ENCODE peak calls at places on chromosomes 1 and 21, in nine cellular contexts. C is colonic mucosa, P is cardiac muscle cell, Z is astrocyte of the spinal cord, F is fibroblast of lung, E is astrocyte of the cerebellum, D is Peyer's patch, K is cardiac fibroblast, M is fibroblast of pulmonary artery. Q is an unnamed sample.

GRCh38 chr1:150372580-150372979 is 8.6 kb downstream of the RPRD2 start:
- DNase-seq in F (no peak), M (no peak), P (no peak), D (no peak), K (no peak), C (no peak), Z (no peak), E (no peak), Q (no peak)

GRCh38 chr1:54407957-54408700 is 1.9 kb upstream of the SSBP3 start:
- DNase-seq in E (peak), P (no peak), M (peak), C (no peak), K (peak), F (peak), Z (peak), D (no peak), Q (peak)

GRCh38 chr1:47507921-47508894 is 70.4 kb downstream of the FOXD2 start:
- DNase-seq in M (no peak), E (no peak), K (no peak), P (peak), F (no peak), C (peak), D (peak), Z (no peak), Q (no peak)

GRCh38 chr1:1004780-1005697 is 5.1 kb upstream of the HES4 start:
- DNase-seq in M (peak), E (no peak), Z (peak), D (peak), P (peak), C (peak), K (peak), F (peak), Q (no peak)

GRCh38 chr21:45352621-45353125 is 52.3 kb upstream of the COL18A1 start:
- DNase-seq in P (no peak), M (no peak), E (no peak), C (no peak), D (no peak), K (no peak), Z (no peak), F (no peak), Q (no peak)

GRCh38 chr1:67367370-67368345 is 60.0 kb downstream of the IL12RB2 start:
- DNase-seq in K (peak), P (peak), E (no peak), C (peak), Z (peak), M (peak), F (peak), D (no peak), Q (peak)

GRCh38 chr1:217029311-217030157 is 306.3 kb upstream of the ESRRG start:
- DNase-seq in Z (peak), E (peak), P (no peak), M (peak), K (peak), D (no peak), C (peak), F (peak), Q (peak)

GRCh38 chr1:87940410-87940809 is 611.7 kb downstream of the LMO4 start:
- DNase-seq in F (no peak), Z (no peak), M (no peak), P (no peak), D (no peak), E (no peak), K (no peak), C (no peak), Q (no peak)

GRCh38 chr1:212967767-212968166 is 17.4 kb downstream of the VASH2 start:
- DNase-seq in M (peak), Z (peak), K (peak), E (no peak), C (no peak), D (no peak), F (peak), P (no peak), Q (peak)

GRCh38 chr21:46153259-46154154 is 1.9 kb downstream of the FTCD start:
- DNase-seq in M (peak), P (peak), D (peak), C (peak), Z (no peak), F (no peak), E (no peak), K (peak), Q (no peak)

GRCh38 chr1:200176798-200177197 is 149.3 kb downstream of the NR5A2 start:
- DNase-seq in F (no peak), P (no peak), E (no peak), M (no peak), K (no peak), C (no peak), Z (no peak), D (no peak), Q (no peak)

GRCh38 chr21:36532769-36533467 is 53.0 kb upstream of the CLDN14 start:
- DNase-seq in P (no peak), C (no peak), F (peak), E (no peak), M (no peak), D (no peak), Z (no peak), K (no peak), Q (peak)

GRCh38 chr1:54666333-54666732 is 24.7 kb downstream of the MROH7 start:
- DNase-seq in M (no peak), K (no peak), P (no peak), Z (no peak), C (no peak), D (no peak), F (no peak), E (no peak), Q (no peak)

GRCh38 chr21:46081022-46081861 is 16.7 kb upstream of the COL6A2 start:
- DNase-seq in D (peak), C (no peak), P (no peak), E (no peak), M (no peak), Z (no peak), F (no peak), K (no peak), Q (no peak)

GRCh38 chr1:201346337-201346939 is 31.0 kb downstream of the TNNT2 start:
- DNase-seq in F (peak), M (peak), Z (peak), D (peak), E (peak), P (peak), K (peak), C (peak), Q (peak)

GRCh38 chr1:65827346-65827745 is 34.7 kb downstream of the PDE4B start:
- DNase-seq in F (peak), M (no peak), D (no peak), E (no peak), P (no peak), C (no peak), Z (peak), K (no peak), Q (peak)

GRCh38 chr1:204461331-204462228 is 33.0 kb downstream of the PIK3C2B start:
- DNase-seq in C (peak), P (no peak), D (no peak), K (peak), M (no peak), Z (no peak), F (no peak), E (no peak), Q (no peak)

GRCh38 chr1:53740621-53741105 is 1.7 kb upstream of the GLIS1 start:
- DNase-seq in Z (peak), M (peak), C (no peak), D (no peak), P (no peak), K (peak), F (peak), E (peak), Q (peak)

GRCh38 chr21:45178971-45179370 is 104.6 kb downstream of the ADARB1 start:
- DNase-seq in K (no peak), M (no peak), E (no peak), F (no peak), Z (no peak), D (no peak), P (no peak), C (no peak), Q (no peak)

GRCh38 chr1:28449904-28450303 is 55.9 kb upstream of the RCC1 start:
- DNase-seq in F (peak), M (peak), P (no peak), K (peak), C (no peak), E (peak), Z (peak), D (no peak), Q (peak)

GRCh38 chr1:28085129-28085528 is 3.3 kb downstream of the EYA3 start:
- DNase-seq in F (no peak), P (no peak), K (no peak), E (no peak), D (no peak), C (no peak), M (no peak), Z (no peak), Q (no peak)

GRCh38 chr1:97646071-97646470 is 274.8 kb downstream of the DPYD start:
- DNase-seq in K (no peak), M (no peak), Z (no peak), D (no peak), E (no peak), C (no peak), F (no peak), P (no peak), Q (no peak)

GRCh38 chr1:188937965-188938551 is 1539.6 kb downstream of the BRINP3 start:
- DNase-seq in P (peak), F (peak), D (no peak), Z (peak), M (peak), C (no peak), K (no peak), E (no peak), Q (no peak)

GRCh38 chr1:27575861-27576331 is 28.0 kb downstream of the AHDC1 start:
- DNase-seq in Z (no peak), P (peak), C (peak), K (peak), E (no peak), M (peak), D (peak), F (peak), Q (no peak)

GRCh38 chr1:10507111-10507879 is 32.5 kb downstream of the PEX14 start:
- DNase-seq in C (peak), Z (peak), P (peak), F (peak), E (no peak), D (no peak), K (peak), M (peak), Q (peak)

GRCh38 chr1:163036661-163037060 is 32.5 kb upstream of the RGS4 start:
- DNase-seq in C (no peak), M (no peak), F (peak), Z (no peak), E (no peak), P (no peak), D (no peak), K (no peak), Q (no peak)

GRCh38 chr1:83998205-83998598 is 730 bp downstream of the TTLL7 start:
- DNase-seq in Z (peak), C (no peak), D (no peak), K (peak), M (peak), P (no peak), E (no peak), F (peak), Q (peak)

DNA sequence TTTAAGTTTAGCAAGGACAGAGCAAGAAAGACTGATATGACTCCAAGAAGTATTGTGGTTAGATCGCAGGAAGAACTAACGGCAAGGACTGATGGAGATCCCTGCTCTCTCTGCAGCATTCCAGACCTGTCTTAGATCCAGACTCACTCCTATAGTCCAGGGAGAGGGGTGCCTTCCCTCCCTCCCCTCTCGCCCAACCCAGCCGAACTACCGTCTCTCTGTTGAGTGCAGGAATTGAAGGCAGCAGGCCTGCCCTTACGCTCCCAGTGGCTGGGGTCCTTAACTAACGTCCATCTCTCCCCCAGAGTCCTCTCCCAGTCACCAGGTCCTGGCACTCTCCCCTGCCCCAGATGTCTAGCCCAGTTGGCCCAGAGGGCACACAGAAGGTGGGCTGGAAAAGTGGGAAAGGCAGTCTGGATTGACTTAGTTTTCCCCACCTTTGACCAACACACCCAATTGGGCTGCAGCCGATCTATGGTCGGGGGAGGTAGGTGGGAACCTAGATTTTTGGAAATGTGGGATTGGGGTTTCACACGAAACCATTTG is 1.1 kb downstream of the CRABP2 start:
- DNase-seq in K (no peak), C (no peak), E (no peak), P (no peak), F (no peak), Z (no peak), M (no peak), D (no peak), Q (no peak)
- H3K4me3 ChIP-seq in K (no peak), C (no peak), E (peak), P (peak), F (peak), Z (peak), M (no peak), D (no peak), Q (peak)

DNA sequence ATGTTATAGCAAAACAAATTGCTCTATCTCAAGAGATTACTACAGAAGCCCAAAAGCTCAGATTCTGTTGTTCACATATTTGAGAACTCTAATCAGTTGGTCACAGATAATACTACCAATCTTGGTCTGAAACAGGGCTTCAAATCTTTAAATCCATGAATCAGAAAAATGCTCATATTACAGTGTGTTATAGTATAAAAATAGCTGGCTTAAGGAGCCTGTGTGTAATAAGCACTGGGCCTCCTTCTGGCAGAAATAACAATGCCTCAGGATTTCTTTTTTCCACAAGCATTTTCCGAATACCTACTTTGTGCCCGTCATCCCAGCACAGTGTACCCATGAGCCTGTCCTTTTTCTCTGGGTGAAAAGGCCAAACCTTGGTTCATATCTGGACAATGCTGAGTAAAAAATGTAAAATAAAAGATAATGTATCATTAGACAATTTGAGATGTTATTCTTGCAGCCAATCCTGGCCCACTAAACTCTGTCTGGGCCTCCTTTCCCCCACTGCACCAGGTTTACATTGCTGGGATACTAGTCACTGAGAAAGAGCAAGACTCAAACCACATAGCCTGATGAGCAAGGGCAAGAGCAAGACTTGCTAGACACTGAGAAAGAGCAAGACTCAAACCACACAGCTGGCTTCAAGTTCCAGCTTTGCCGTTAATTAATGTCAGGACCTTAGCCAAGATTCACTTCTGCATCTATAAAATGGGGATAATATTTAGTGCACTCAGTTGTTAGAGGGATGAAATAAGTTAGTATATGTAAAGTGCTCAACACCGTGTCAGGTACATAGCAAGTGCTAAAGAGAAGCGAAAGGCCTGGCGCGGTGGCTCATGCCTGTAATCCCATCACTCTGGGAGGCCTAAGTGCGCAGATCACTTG is 17.0 kb upstream of the ADAR start:
- DNase-seq in P (no peak), M (peak), K (peak), Z (peak), E (peak), D (no peak), C (no peak), F (peak), Q (peak)
- TF ChIP-seq CTCF in P (no peak), M (no peak), K (no peak), Z (no peak), E (no peak), D (no peak), C (no peak), F (no peak), Q (no peak)

DNA sequence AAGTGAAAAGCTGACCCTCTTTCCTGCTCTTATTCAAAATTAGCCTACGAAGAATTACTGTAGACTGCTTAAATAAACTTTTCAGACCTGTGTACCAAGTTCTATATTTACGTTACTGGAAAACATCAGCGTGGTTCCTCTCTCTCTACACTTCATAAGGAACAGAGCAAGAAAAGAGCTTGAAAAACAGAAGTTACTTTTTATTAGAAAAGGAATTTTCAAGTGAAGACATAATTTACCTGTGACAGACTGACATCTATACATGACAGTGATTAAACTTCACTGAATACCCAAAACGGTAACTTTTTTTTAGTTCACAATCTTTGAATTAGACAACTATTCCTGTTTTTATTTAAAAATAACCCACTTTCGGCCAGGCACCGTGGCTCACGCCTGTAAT is 2.7 kb downstream of the ENAH start:
- DNase-seq in K (no peak), C (no peak), E (no peak), D (no peak), P (no peak), Z (no peak), M (no peak), F (no peak), Q (no peak)
- H3K4me3 ChIP-seq in K (peak), C (no peak), E (peak), D (no peak), P (peak), Z (peak), M (peak), F (peak), Q (peak)

GRCh38 chr1:156444407-156445001 is 56.1 kb downstream of the MEF2D start:
- DNase-seq in D (no peak), K (peak), E (no peak), P (peak), Z (no peak), F (peak), M (peak), C (no peak), Q (peak)
- TF ChIP-seq CTCF in D (peak), K (peak), E (peak), P (peak), Z (peak), F (peak), M (peak), C (peak), Q (peak)

DNA sequence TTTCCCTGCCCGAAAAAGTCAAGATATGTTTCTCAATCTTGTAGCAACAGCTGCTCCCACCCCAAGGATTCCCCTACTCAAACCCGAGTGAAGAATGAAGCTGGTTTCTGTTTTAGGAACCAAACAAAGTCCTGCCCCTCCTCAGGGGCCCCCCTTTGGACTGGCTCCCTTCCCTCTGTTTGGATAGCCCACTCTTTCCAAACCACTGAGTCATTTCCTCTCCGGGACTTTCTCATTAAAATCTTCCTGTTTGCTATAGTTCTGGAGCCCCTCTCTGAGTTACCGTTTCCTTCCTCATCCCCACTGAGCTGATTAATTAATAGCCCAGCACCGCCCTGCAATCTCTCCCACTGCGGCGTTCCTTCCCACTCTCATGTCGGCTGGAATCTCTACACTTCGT is 101.0 kb downstream of the TSEN15 start:
- DNase-seq in M (peak), E (peak), C (peak), Z (peak), D (no peak), P (no peak), K (peak), F (peak), Q (peak)
- H3K4me3 ChIP-seq in M (peak), E (peak), C (peak), Z (peak), D (no peak), P (no peak), K (peak), F (no peak), Q (peak)

DNA sequence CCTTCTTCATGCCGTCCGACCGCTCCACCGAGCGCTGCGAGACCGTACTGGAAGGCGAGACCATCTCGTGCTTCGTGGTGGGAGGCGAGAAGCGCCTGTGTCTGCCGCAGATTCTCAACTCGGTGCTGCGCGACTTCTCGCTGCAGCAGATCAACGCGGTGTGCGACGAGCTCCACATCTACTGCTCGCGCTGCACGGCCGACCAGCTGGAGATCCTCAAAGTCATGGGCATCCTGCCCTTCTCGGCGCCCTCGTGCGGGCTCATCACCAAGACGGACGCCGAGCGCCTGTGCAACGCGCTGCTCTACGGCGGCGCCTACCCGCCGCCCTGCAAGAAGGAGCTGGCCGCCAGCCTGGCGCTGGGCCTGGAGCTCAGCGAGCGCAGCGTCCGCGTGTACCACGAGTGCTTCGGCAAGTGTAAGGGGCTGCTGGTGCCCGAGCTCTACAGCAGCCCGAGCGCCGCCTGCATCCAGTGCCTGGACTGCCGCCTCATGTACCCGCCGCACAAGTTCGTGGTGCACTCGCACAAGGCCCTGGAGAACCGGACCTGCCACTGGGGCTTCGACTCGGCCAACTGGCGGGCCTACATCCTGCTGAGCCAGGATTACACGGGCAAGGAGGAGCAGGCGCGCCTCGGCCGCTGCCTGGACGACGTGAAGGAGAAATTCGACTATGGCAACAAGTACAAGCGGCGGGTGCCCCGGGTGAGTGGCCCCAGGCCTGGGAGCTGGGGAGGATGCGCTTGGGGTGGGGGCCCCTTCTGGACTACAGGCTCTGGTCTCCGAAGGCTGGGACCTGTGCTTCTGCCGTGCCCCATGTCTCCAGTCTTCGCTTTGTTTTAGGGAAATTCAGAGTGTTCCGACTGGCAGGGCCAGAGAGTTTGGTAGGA is 1.2 kb downstream of the SKI start:
- DNase-seq in F (peak), M (peak), D (peak), C (peak), K (peak), E (no peak), Z (peak), P (peak), Q (peak)
- TF ChIP-seq CTCF in F (no peak), M (no peak), D (no peak), C (no peak), K (no peak), E (no peak), Z (no peak), P (peak), Q (no peak)

DNA sequence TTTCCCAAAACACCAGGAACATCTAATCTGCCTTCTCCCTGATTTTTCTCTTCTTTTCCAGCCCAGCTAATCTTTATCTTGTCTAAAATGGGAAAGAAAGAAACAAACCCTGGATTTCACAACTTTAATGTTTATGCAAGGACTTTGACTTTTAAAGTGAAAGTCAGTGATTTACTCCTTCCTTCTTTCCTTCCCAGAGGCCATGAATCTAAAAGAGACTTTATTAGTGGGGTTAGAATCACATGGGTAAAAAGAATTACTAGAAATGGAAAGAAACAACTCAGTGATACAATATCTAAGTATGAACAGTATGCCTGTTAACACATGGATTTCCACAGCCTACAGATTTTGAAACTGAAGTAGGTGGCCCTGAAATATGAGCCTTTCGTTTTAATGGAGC is 59.8 kb upstream of the KCNK2 start:
- DNase-seq in K (peak), C (no peak), E (no peak), M (peak), D (no peak), Z (peak), F (peak), P (no peak), Q (peak)
- H3K4me3 ChIP-seq in K (no peak), C (no peak), E (no peak), M (no peak), D (no peak), Z (no peak), F (no peak), P (no peak), Q (no peak)